ENCODE peak calls at places on chromosomes 16 and 17, in five cellular contexts. Y is nephron progenitor cell, D is fibroblast of pulmonary artery, J is stomach, T is K562. M is an unnamed sample.

GRCh38 chr17:11488407-11488806 is 109.9 kb upstream of the DNAH9 start:
- DNase-seq in Y (no peak), D (no peak), J (no peak), T (no peak), M (no peak)

GRCh38 chr17:40190197-40191021 is 13.1 kb downstream of the RAPGEFL1 start:
- DNase-seq in Y (peak; percentile 41), D (no peak), J (no peak), T (peak; percentile 49), M (peak; percentile 21)

GRCh38 chr16:87464691-87465300 is 28.0 kb downstream of the ZCCHC14 start:
- DNase-seq in Y (no peak), D (peak; percentile 92), J (peak; percentile 67), T (peak; percentile 57), M (no peak)

GRCh38 chr16:24821129-24821528 is 24.6 kb upstream of the SLC5A11 start:
- DNase-seq in Y (no peak), D (no peak), J (no peak), T (no peak), M (no peak)

GRCh38 chr16:72783716-72784320 is 264.1 kb downstream of the ZFHX3 start:
- DNase-seq in Y (no peak), D (peak; percentile 42), J (no peak), T (no peak), M (no peak)

GRCh38 chr17:6523809-6524355 is 32.5 kb downstream of the PITPNM3 start:
- DNase-seq in Y (no peak), D (no peak), J (no peak), T (no peak), M (no peak)

GRCh38 chr17:38564869-38565268 is 40.9 kb downstream of the SRCIN1 start:
- DNase-seq in Y (peak; percentile 56), D (no peak), J (no peak), T (peak; percentile 51), M (no peak)

GRCh38 chr16:50464325-50465290 is 83.6 kb upstream of the NKD1 start:
- DNase-seq in Y (no peak), D (no peak), J (no peak), T (no peak), M (no peak)

GRCh38 chr16:4593069-4593468 is 21.6 kb downstream of the UBALD1 start:
- DNase-seq in Y (peak; percentile 38), D (no peak), J (no peak), T (no peak), M (no peak)

GRCh38 chr17:47622179-47622549 is 27.6 kb upstream of the KPNB1 start:
- DNase-seq in Y (no peak), D (no peak), J (no peak), T (no peak), M (no peak)

GRCh38 chr17:73250851-73251640 is 10.6 kb downstream of the CPSF4L start:
- DNase-seq in Y (no peak), D (no peak), J (no peak), T (no peak), M (no peak)

GRCh38 chr17:48626470-48627241 is 498 bp upstream of the HOXB9 start:
- DNase-seq in Y (peak; percentile 90), D (peak; percentile 29), J (no peak), T (peak; percentile 92), M (no peak)

GRCh38 chr16:75254359-75254837 is 3.0 kb upstream of the BCAR1 start:
- DNase-seq in Y (peak; percentile 28), D (peak; percentile 68), J (no peak), T (no peak), M (no peak)

GRCh38 chr17:71764507-71764906 is 356.3 kb upstream of the SOX9 start:
- DNase-seq in Y (peak; percentile 30), D (peak; percentile 2), J (no peak), T (no peak), M (peak; percentile 13)

GRCh38 chr17:43216369-43216761 is 4.7 kb downstream of the TMEM106A start:
- DNase-seq in Y (no peak), D (no peak), J (no peak), T (no peak), M (no peak)

GRCh38 chr17:39194985-39195524 is 2.4 kb downstream of the CACNB1 start:
- DNase-seq in Y (no peak), D (no peak), J (no peak), T (no peak), M (no peak)

GRCh38 chr16:77434365-77435239 is at the start of gene ADAMTS18:
- DNase-seq in Y (peak; percentile 62), D (no peak), J (no peak), T (no peak), M (peak; percentile 43)

GRCh38 chr16:2768403-2769089 is 8.5 kb downstream of the ELOB start:
- DNase-seq in Y (no peak), D (no peak), J (no peak), T (peak; percentile 56), M (no peak)
- TF ChIP-seq CTCF in Y (no peak), D (no peak), J (no peak), T (no peak), M (no peak)

GRCh38 chr16:22297114-22297870 is at the start of gene POLR3E:
- DNase-seq in Y (peak; percentile 100), D (peak; percentile 98), J (peak; percentile 100), T (peak; percentile 95), M (peak; percentile 100)

GRCh38 chr16:22300427-22301071 is 3.3 kb downstream of the POLR3E start:
- DNase-seq in Y (peak; percentile 42), D (peak; percentile 67), J (peak; percentile 64), T (peak; percentile 17), M (no peak)

GRCh38 chr16:22296225-22297113 is 740 bp upstream of the POLR3E start:
- DNase-seq in Y (peak; percentile 22), D (no peak), J (no peak), T (no peak), M (no peak)

GRCh38 chr16:22297871-22298733 is 893 bp downstream of the POLR3E start:
- DNase-seq in Y (peak; percentile 77), D (peak; percentile 96), J (peak; percentile 50), T (no peak), M (peak; percentile 52)

GRCh38 chr16:22299036-22299435 is 1.8 kb downstream of the POLR3E start:
- DNase-seq in Y (no peak), D (no peak), J (no peak), T (no peak), M (no peak)
- TF ChIP-seq CTCF in Y (no peak), D (no peak), J (no peak), T (no peak), M (no peak)

DNA sequence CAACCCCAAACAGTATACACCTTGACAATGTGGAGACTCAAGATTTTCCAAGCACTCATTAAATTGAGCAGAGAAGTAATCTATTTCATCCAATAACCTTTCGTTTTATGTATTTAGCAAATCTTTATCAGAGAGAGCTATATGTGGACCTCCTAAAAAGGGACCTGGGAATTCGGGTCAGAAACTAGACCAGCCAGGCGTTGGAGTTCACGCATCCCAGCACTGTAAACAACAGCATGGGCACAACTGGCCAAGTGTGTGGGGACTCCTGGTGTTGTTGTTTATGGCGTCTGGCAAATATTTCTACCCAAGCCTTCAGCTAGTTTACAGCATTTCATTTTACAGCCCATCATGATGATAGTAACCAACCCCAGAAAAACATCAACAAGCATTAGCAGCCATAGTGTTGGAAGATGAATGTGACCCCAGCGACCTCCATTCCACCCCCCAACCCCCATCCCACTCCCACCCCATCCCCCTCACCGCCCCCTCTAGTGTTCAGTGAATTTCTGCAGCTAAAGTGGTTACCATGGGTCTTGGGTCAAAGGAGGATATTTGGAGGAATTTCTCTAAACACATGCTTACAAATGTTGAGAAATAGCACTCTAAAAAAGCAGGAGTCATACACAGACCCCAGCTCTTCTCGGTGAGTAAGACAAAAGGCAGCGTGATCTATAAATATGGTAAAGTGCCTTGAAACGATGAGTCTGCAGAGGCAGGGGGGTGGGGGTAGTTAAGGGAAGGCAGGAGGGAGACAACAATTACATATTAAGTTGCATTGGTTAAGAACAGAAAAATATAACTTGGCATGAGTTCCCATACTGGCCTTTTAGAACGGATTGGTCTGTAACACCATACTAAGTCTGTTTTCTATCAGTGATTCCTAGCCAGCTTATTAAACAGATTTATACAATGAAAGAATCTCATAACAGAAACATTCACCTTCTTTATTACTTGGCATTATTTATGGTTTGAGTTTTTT is 91.4 kb upstream of the TBX2 start:
- DNase-seq in Y (no peak), D (peak; percentile 93), J (no peak), T (no peak), M (no peak)
- TF ChIP-seq CTCF in Y (no peak), D (peak; percentile 4), J (no peak), T (no peak), M (no peak)

GRCh38 chr17:56939869-56940484 is 20.9 kb downstream of the COIL start:
- DNase-seq in Y (no peak), D (peak; percentile 78), J (no peak), T (peak; percentile 42), M (no peak)
- TF ChIP-seq CTCF in Y (peak; percentile 63), D (peak; percentile 60), J (peak; percentile 49), T (peak; percentile 88), M (peak; percentile 66)

DNA sequence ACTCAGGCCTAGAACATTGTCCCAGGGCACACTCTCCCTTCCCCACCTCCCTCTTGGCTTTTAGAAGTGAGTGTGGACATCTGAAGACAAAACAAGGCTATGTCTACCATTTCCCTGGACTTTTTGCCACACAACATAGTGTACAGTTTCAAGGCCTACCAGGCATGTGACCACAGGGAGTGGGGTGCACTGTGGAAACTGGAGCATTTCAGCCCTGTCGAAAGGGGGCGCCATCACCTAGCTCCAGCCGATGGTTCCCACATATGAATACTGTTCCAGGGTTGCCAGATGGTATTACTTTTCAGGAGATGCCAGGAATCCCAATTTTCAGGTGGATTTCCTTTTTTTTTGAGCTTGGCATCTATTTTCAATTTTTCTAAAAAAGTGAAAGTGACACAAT is 140.7 kb downstream of the KATNIP start:
- DNase-seq in Y (peak; percentile 41), D (peak; percentile 30), J (no peak), T (peak; percentile 73), M (no peak)
- TF ChIP-seq CTCF in Y (peak; percentile 38), D (peak; percentile 63), J (peak; percentile 26), T (peak; percentile 80), M (peak; percentile 36)

GRCh38 chr16:10635367-10636021 is 55.1 kb upstream of the EMP2 start:
- DNase-seq in Y (no peak), D (no peak), J (no peak), T (no peak), M (no peak)

GRCh38 chr16:10625595-10626357 is 45.4 kb upstream of the EMP2 start:
- DNase-seq in Y (no peak), D (no peak), J (no peak), T (no peak), M (no peak)

GRCh38 chr16:10624527-10624926 is 44.1 kb upstream of the EMP2 start:
- DNase-seq in Y (no peak), D (no peak), J (no peak), T (no peak), M (no peak)

GRCh38 chr16:10629592-10629963 is 49.2 kb upstream of the EMP2 start:
- DNase-seq in Y (no peak), D (no peak), J (no peak), T (no peak), M (no peak)
- TF ChIP-seq CTCF in Y (no peak), D (no peak), J (no peak), T (peak; percentile 27), M (no peak)